ENCODE peak calls at places on chromosomes 4 and X, in four cellular contexts. J is tibial nerve, Z is breast epithelium, N is prostate gland. S is an unnamed sample.

GRCh38 chr4:42653606-42654560 is 3.0 kb downstream of the ATP8A1 start:
- DNase-seq in Z (no peak), J (no peak), N (peak), S (no peak)

GRCh38 chr4:139606600-139607301 is 50.7 kb upstream of the SETD7 start:
- DNase-seq in J (no peak), Z (no peak), N (no peak), S (peak)

GRCh38 chrX:4193500-4193899 is 480.1 kb upstream of the PRKX start:
- DNase-seq in N (no peak), J (no peak), Z (no peak), S (no peak)

GRCh38 chr4:161457906-161458305 is 705.9 kb downstream of the FSTL5 start:
- DNase-seq in J (no peak), Z (no peak), N (no peak), S (no peak)

GRCh38 chr4:48064349-48064748 is 47.8 kb downstream of the NIPAL1 start:
- DNase-seq in Z (no peak), J (no peak), N (no peak), S (no peak)

GRCh38 chrX:37746268-37746931 is 33.5 kb upstream of the CYBB start:
- DNase-seq in N (no peak), J (no peak), Z (no peak), S (no peak)

GRCh38 chr4:181475781-181476180 is 767.4 kb upstream of the TENM3 start:
- DNase-seq in Z (no peak), J (no peak), N (no peak), S (peak)

GRCh38 chrX:129566081-129566480 is 26.0 kb downstream of the OCRL start:
- DNase-seq in N (no peak), Z (no peak), J (no peak), S (no peak)

GRCh38 chr4:68346461-68346860 is 3.4 kb downstream of the YTHDC1 start:
- DNase-seq in Z (no peak), N (no peak), J (no peak), S (no peak)

DNA sequence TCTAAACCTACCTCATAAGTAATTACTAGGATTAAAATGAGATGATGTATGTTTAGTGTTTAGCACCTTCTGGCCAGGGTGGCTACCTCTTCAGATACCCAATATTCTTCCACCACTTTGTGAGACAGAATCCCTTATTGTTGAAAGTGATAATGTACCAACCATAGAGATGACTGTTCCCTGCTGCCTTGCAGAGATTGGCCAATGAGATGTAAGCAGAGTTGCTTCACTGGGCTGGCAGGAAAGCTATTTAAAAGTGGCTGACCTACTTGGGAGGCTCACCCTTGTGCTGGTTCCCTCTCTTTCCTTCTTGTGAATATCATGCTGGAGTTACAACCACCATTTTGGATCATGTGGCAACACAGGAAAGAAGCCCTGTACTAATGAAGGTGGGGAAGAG is 58.9 kb downstream of the TMEM154 start:
- DNase-seq in N (no peak), J (no peak), Z (no peak), S (no peak)
- H3K27ac ChIP-seq in N (no peak), J (no peak), Z (no peak), S (no peak)

DNA sequence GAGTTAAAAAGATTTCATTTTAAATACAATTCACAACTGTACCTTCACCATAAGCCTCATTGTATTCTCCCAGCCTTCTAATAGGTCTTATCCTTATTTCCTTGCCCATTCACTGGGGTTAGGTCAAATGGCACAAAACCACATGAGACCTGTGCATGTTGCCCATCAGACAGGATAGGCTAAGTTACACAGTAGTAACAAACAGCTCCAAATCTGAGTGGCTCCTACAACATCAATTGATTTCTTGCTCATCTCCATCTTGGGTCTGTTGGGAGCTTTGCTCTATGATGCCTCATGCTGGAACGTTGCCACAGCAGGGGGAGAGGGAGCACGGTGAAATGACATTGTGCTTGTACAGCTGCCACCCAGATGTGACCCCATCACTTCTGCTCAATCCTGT is 70.6 kb downstream of the DHX15 start:
- DNase-seq in Z (no peak), J (no peak), N (no peak), S (no peak)
- TF ChIP-seq POLR2A in Z (no peak), J (no peak), N (no peak), S (no peak)

DNA sequence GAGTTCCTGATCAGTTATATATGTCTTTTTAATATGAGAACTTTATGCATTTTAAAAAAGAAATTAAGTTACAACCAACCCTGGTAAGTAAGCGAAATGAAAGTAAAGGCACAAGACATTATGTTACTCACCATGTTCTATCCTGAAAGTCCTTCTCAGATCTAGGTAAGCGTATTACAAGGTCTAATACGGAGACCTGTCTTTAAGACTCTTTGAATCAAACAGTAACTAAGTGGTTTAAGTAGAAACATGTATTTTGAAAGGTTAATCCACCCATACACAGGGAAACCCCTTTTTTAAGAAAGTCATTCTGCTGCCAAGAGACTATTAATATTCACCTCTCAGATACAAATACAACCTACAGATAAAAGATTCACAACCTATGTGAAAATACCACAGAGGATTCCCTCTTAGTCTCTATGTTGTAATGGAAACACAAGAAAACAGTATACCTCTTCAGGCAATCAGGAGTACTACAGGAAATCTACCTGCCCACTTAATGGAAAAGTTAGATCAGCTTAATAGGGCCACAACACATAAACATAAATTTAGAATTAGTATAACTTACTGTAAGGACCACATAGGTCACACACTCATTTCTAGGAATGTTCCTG is 63.2 kb upstream of the TNIP3 start:
- DNase-seq in J (no peak), Z (no peak), N (no peak), S (no peak)
- H3K4me3 ChIP-seq in J (no peak), Z (no peak), N (no peak), S (no peak)

GRCh38 chr4:166039822-166040221 is 166.8 kb downstream of the TLL1 start:
- DNase-seq in Z (no peak), N (no peak), J (no peak), S (no peak)

GRCh38 chr4:166034965-166035364 is 161.9 kb downstream of the TLL1 start:
- DNase-seq in Z (no peak), J (no peak), N (no peak), S (no peak)
- H3K27ac ChIP-seq in Z (no peak), J (no peak), N (no peak), S (no peak)

GRCh38 chr4:70838972-70839536 is 636 bp downstream of the GRSF1 start:
- DNase-seq in Z (peak), J (peak), N (peak), S (peak)
- TF ChIP-seq POLR2A in Z (no peak), J (no peak), N (peak), S (no peak)

DNA sequence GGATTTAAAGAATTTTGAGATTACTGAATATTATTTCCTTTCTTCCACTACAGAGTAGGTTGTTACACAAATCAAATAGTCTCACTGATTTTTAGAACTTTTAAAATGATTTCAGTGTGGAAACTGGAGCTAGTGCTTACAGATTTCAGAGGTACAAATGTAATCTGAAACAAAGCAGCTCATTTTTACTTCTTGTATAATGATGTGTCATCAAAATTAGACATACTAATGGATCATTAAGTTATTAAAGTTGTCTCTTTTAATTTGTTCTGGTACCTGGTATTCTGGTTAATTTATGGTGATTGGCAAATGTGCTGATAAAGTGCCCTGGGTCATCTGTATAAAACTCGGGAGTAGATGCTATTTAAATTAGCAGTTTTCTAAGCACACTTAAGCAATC is 1528.3 kb downstream of the RPA4 start:
- DNase-seq in Z (no peak), J (no peak), N (no peak), S (no peak)
- H3K4me3 ChIP-seq in Z (no peak), J (no peak), N (no peak), S (no peak)

GRCh38 chr4:133513891-133514290 is 364.8 kb downstream of the PCDH10 start:
- DNase-seq in Z (no peak), N (no peak), J (no peak), S (no peak)
- H3K27ac ChIP-seq in Z (no peak), N (no peak), J (no peak), S (no peak)

GRCh38 chrX:18886005-18886343 is 97.9 kb downstream of the PHKA2 start:
- DNase-seq in Z (no peak), J (no peak), N (no peak), S (no peak)
- TF ChIP-seq POLR2A in Z (no peak), J (no peak), N (no peak), S (no peak)

GRCh38 chr4:123545569-123546122 is 149.1 kb downstream of the SPRY1 start:
- DNase-seq in J (no peak), Z (no peak), N (no peak), S (no peak)
- H3K4me3 ChIP-seq in J (no peak), Z (peak), N (no peak), S (no peak)